ENCODE peak calls at places on chromosomes 6 and 20, in seven cellular contexts. I is AG04450; W is CD8-positive, alpha-beta T cell; O is GM12878; R is cardiac muscle cell; F is naive thymus-derived CD4-positive, alpha-beta T cell; J is upper lobe of right lung. S is an unnamed sample.

GRCh38 chr6:3612341-3613041 is 139.0 kb downstream of the PXDC1 start:
- DNase-seq in W (no peak), F (no peak), J (no peak), I (peak; percentile 27), R (no peak), O (no peak), S (no peak)

GRCh38 chr6:111692327-111693164 is 86.9 kb upstream of the TRAF3IP2 start:
- DNase-seq in I (no peak), J (no peak), F (no peak), W (no peak), R (no peak), O (no peak), S (no peak)

GRCh38 chr20:33576432-33576883 is 85.7 kb upstream of the C20orf144 start:
- DNase-seq in J (no peak), O (no peak), R (no peak), F (no peak), W (no peak), I (no peak), S (peak; percentile 72)

GRCh38 chr20:46621492-46621891 is 29.8 kb downstream of the SLC13A3 start:
- DNase-seq in W (no peak), O (no peak), I (peak; percentile 8), F (no peak), R (no peak), J (no peak), S (no peak)

GRCh38 chr20:40689943-40690835 is 1.2 kb upstream of the MAFB start:
- DNase-seq in R (peak; percentile 93), W (peak; percentile 18), O (no peak), F (no peak), I (peak; percentile 55), J (peak; percentile 96), S (peak; percentile 98)

GRCh38 chr20:7308163-7308562 is 540.7 kb downstream of the BMP2 start:
- DNase-seq in F (no peak), R (no peak), J (no peak), I (no peak), O (no peak), W (no peak), S (no peak)

GRCh38 chr6:99905209-99906106 is 88.6 kb downstream of the MCHR2 start:
- DNase-seq in I (no peak), R (peak; percentile 73), J (no peak), F (no peak), O (no peak), W (no peak), S (no peak)

GRCh38 chr6:28489366-28490190 is 26.0 kb downstream of the GPX6 start:
- DNase-seq in R (peak; percentile 85), F (peak; percentile 25), I (peak; percentile 23), W (peak; percentile 11), J (peak; percentile 90), O (peak; percentile 36), S (peak; percentile 69)

GRCh38 chr20:35871311-35871771 is 83.0 kb downstream of the SCAND1 start:
- DNase-seq in O (no peak), F (no peak), R (no peak), I (no peak), W (no peak), J (no peak), S (peak; percentile 64)

GRCh38 chr20:35866446-35867202 is 87.7 kb downstream of the SCAND1 start:
- DNase-seq in R (no peak), F (no peak), O (no peak), W (no peak), I (no peak), J (no peak), S (no peak)

GRCh38 chr20:35870541-35871307 is 83.6 kb downstream of the SCAND1 start:
- DNase-seq in F (no peak), O (no peak), W (no peak), R (no peak), J (no peak), I (no peak), S (no peak)
- H3K27ac ChIP-seq in F (no peak overlapping the region), O (no peak overlapping the region), W (no peak overlapping the region), R (peak overlapping the region; percentile 59), J (peak overlapping the region; percentile 20), I (no peak overlapping the region), S (peak overlapping the region; percentile 64)

GRCh38 chr6:116522896-116523295 is 11.5 kb downstream of the CALHM5 start:
- DNase-seq in I (no peak), O (no peak), W (no peak), R (no peak), F (no peak), J (no peak), S (no peak)

GRCh38 chr6:116529466-116529969 is 16.0 kb downstream of the TRAPPC3L start:
- DNase-seq in J (no peak), O (no peak), R (no peak), F (no peak), W (no peak), I (no peak), S (no peak)

GRCh38 chr6:116528163-116528562 is 16.7 kb downstream of the CALHM5 start:
- DNase-seq in I (no peak), O (no peak), R (no peak), W (no peak), J (no peak), F (no peak), S (no peak)

GRCh38 chr6:116528800-116529199 is 16.7 kb downstream of the TRAPPC3L start:
- DNase-seq in W (no peak), F (no peak), I (no peak), R (no peak), J (no peak), O (no peak), S (no peak)

DNA sequence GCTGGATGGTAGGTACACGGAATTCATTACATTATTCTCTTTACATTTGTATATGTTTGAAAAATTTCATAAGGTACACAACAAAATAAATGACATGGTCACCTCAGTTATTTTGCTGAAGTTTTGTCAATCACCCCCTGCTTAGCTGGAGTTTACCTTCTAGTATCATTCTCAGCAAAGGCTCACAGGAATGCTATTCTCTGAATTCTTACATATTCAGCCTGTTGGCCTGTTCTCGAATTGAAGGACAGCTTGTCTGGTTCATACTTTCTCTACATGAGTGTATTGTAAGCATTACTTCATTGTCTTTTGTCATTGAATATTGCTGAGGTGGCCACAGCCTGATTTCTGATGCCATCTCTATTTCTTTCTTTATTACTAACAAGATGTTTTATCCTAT is 12.8 kb downstream of the CALHM5 start:
- DNase-seq in I (no peak), W (no peak), O (no peak), R (no peak), F (no peak), J (no peak), S (no peak)
- H3K4me3 ChIP-seq in I (no peak overlapping the region), W (no peak overlapping the region), O (no peak overlapping the region), R (no peak overlapping the region), F (no peak overlapping the region), J (no peak overlapping the region), S (no peak overlapping the region)

GRCh38 chr6:1608976-1609661 is 596 bp upstream of the FOXC1 start:
- DNase-seq in R (peak; percentile 45), W (no peak), J (no peak), I (no peak), F (no peak), O (no peak), S (peak; percentile 83)

GRCh38 chr6:1608222-1608975 is 1.3 kb upstream of the FOXC1 start:
- DNase-seq in O (no peak), J (no peak), I (no peak), W (no peak), F (no peak), R (no peak), S (no peak)

GRCh38 chr6:1611322-1611571 is 1.5 kb downstream of the FOXC1 start:
- DNase-seq in J (no peak), I (no peak), R (peak; percentile 51), O (no peak), F (no peak), W (no peak), S (no peak)

GRCh38 chr6:1610497-1611321 is 994 bp downstream of the FOXC1 start:
- DNase-seq in W (no peak), F (no peak), I (no peak), O (no peak), R (no peak), J (no peak), S (peak; percentile 79)

DNA sequence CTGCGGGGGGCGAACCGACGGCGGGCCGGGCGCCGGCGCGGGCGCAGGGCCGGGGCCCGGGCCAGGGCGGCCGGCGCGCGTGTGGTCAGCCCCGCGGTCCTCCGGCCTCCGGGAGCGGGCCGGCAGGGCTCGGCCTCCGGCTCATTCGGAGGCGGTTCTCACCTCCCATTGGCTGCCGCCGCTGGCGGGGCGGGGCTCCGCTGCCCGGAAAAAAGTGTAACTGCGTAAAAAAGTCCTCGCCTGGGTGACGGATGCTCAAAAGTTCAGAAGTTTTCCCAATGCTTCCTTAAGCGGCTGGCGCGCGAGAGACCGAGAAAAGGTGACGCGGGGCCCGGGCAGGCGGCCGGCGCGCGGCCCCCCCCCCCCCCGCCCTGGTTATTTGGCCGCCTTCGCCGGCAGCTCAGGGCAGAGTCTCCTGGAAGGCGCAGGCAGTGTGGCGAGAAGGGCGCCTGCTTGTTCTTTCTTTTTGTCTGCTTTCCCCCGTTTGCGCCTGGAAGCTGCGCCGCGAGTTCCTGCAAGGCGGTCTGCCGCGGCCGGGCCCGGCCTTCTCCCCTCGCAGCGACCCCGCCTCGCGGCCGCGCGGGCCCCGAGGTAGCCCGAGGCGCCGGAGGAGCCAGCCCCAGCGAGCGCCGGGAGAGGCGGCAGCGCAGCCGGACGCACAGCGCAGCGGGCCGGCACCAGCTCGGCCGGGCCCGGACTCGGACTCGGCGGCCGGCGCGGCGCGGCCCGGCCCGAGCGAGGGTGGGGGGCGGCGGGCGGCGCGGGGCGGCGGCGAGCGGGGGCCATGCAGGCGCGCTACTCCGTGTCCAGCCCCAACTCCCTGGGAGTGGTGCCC is at the start of gene FOXC1:
- DNase-seq in O (no peak), W (no peak), R (peak; percentile 87), I (peak; percentile 67), F (no peak), J (peak; percentile 90), S (peak; percentile 96)
- H3K27ac ChIP-seq in O (no peak within 1 kb of the TSS), W (no peak within 1 kb of the TSS), R (no peak within 1 kb of the TSS), I (peak within 1 kb of the TSS; percentile 73), F (no peak within 1 kb of the TSS), J (peak within 1 kb of the TSS; percentile 74), S (peak within 1 kb of the TSS; percentile 98)

GRCh38 chr20:44586986-44587980 is 4.9 kb downstream of the PKIG start:
- DNase-seq in J (no peak), O (no peak), R (no peak), W (no peak), I (no peak), F (no peak), S (no peak)

GRCh38 chr20:44586289-44586911 is 4.0 kb downstream of the PKIG start:
- DNase-seq in R (no peak), W (no peak), O (peak; percentile 98), I (no peak), F (no peak), J (no peak), S (no peak)

GRCh38 chr20:44584103-44584690 is 1.8 kb downstream of the PKIG start:
- DNase-seq in I (no peak), R (no peak), F (no peak), O (no peak), J (no peak), W (no peak), S (no peak)

GRCh38 chr20:44583179-44583578 is 800 bp downstream of the PKIG start:
- DNase-seq in R (no peak), F (no peak), J (no peak), I (no peak), W (no peak), O (no peak), S (no peak)

DNA sequence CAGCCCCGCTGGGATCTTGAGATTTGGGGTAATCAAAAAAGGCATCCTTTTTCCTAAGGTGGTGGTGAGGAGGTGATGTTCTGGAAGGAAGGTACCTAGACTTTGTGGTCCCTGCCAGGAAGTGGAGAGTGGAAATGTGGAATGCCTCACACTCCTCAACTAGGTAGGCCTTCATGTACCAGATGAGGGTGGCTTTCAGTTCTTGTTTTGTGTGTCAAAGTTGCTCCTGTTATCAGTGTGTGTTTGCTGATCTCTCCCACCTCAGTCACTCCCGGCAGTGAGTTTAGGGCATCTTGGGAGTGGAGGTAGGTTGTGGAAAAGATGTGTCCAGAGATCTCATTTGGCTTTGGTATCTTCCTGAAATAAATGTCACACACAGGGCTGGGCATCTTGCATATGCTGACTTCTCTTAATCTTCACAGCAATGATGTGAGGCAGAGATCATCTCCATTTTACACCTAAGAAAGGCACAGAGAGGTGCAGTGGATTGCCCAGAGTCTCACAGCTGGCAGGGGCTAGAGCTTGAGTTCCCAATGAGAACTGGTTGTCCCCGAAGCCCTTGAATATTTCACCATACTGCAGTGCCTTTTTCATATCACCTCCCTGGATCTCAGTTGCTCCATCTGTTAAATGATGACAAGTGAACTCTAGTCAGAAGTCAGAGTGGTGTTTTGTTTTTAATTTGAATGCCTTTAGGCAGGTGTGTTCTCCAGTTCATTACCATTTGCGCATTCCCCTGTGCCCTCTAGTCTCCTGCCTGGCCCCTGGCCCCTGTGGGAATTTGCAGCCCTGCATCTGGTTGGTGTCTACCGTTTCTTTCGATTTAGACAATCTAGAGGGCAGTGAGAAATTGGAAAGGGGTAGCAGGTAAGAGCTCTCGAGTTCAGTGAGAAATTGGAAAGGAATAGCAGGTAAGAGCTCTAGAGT is 2.9 kb downstream of the PKIG start:
- DNase-seq in J (no peak), W (no peak), F (no peak), I (no peak), O (peak; percentile 73), R (no peak), S (no peak)
- H3K4me3 ChIP-seq in J (peak overlapping the region; percentile 56), W (no peak overlapping the region), F (no peak overlapping the region), I (no peak overlapping the region), O (peak overlapping the region; percentile 47), R (no peak overlapping the region), S (peak overlapping the region; percentile 86)